ENCODE peak calls at places on chromosomes 6 and 20, in five cellular contexts. I is stimulated activated naive CD8-positive, alpha-beta T cell treated with anti-CD3 and anti-CD28 coated beads, Interleukin-15, Interleukin-2, amounts not matched to agents 100 U/mL and 50 U/mL, for 24 hours; R is ACHN; L is GM04504; B is BE2C. Y is an unnamed sample.

GRCh38 chr20:17228624-17229061 is 1.8 kb downstream of the PCSK2 start:
- DNase-seq in I (no peak), R (no peak), L (no peak), B (peak), Y (no peak)

GRCh38 chr6:12733876-12734275 is 17.3 kb downstream of the PHACTR1 start:
- DNase-seq in I (no peak), R (no peak), L (no peak), B (no peak), Y (no peak)

GRCh38 chr6:108484016-108484415 is 76.7 kb upstream of the FOXO3 start:
- DNase-seq in I (no peak), R (no peak), L (no peak), B (no peak), Y (no peak)

GRCh38 chr6:11042750-11043551 is 1.2 kb downstream of the ELOVL2 start:
- DNase-seq in I (no peak), R (peak), L (no peak), B (no peak), Y (no peak)

GRCh38 chr6:42068173-42068572 is 17.8 kb downstream of the TAF8 start:
- DNase-seq in I (no peak), R (no peak), L (no peak), B (no peak), Y (no peak)

GRCh38 chr6:132392792-132393191 is 8.5 kb downstream of the MOXD1 start:
- DNase-seq in I (no peak), R (peak), L (no peak), B (no peak), Y (no peak)

GRCh38 chr6:149990672-149991402 is 27.1 kb downstream of the ULBP1 start:
- DNase-seq in I (peak), R (no peak), L (no peak), B (no peak), Y (no peak)

GRCh38 chr6:126947070-126947469 is 171.4 kb upstream of the RSPO3 start:
- DNase-seq in I (no peak), R (no peak), L (no peak), B (no peak), Y (no peak)

GRCh38 chr20:15205719-15206118 is 868.3 kb upstream of the FLRT3 start:
- DNase-seq in I (no peak), R (no peak), L (no peak), B (no peak), Y (no peak)

GRCh38 chr6:37575221-37575620 is 75.5 kb upstream of the CCDC167 start:
- DNase-seq in I (no peak), R (no peak), L (no peak), B (peak), Y (no peak)

GRCh38 chr6:11416936-11417576 is 120.5 kb upstream of the TMEM170B start:
- DNase-seq in I (no peak), R (no peak), L (no peak), B (no peak), Y (no peak)

GRCh38 chr20:891121-892080 is 24.7 kb downstream of the ANGPT4 start:
- DNase-seq in I (no peak), R (peak), L (no peak), B (no peak), Y (peak)

GRCh38 chr20:23923311-23923710 is 43.8 kb upstream of the CST5 start:
- DNase-seq in I (no peak), R (no peak), L (no peak), B (no peak), Y (no peak)

GRCh38 chr20:62143976-62144825 is 632 bp downstream of the SS18L1 start:
- DNase-seq in I (peak), R (peak), L (no peak), B (peak), Y (no peak)

GRCh38 chr6:52576392-52577021 is 353 bp downstream of the TRAM2 start:
- DNase-seq in I (peak), R (peak), L (no peak), B (peak), Y (peak)

GRCh38 chr20:8635837-8636236 is 433.1 kb upstream of the PLCB4 start:
- DNase-seq in I (no peak), R (no peak), L (no peak), B (no peak), Y (no peak)

GRCh38 chr6:137767931-137768690 is 98.9 kb upstream of the TNFAIP3 start:
- DNase-seq in I (no peak), R (no peak), L (no peak), B (no peak), Y (no peak)

GRCh38 chr20:19824861-19825260 is 66.8 kb downstream of the RIN2 start:
- DNase-seq in I (no peak), R (no peak), L (no peak), B (no peak), Y (no peak)

GRCh38 chr6:22785036-22785435 is 215.7 kb downstream of the HDGFL1 start:
- DNase-seq in I (no peak), R (no peak), L (no peak), B (no peak), Y (no peak)

GRCh38 chr6:2986722-2987196 is 12.9 kb upstream of the NQO2 start:
- DNase-seq in I (no peak), R (no peak), L (peak), B (no peak), Y (no peak)

GRCh38 chr6:112640895-112641294 is 293.8 kb downstream of the RFPL4B start:
- DNase-seq in I (no peak), R (peak), L (peak), B (no peak), Y (no peak)

GRCh38 chr6:31265926-31266325 is 6.0 kb downstream of the HLA-C start:
- DNase-seq in I (no peak), R (no peak), L (no peak), B (no peak), Y (no peak)

GRCh38 chr6:33313105-33313708 is 671 bp downstream of the TAPBP start:
- DNase-seq in I (peak), R (no peak), L (no peak), B (peak), Y (peak)

GRCh38 chr6:42113929-42114636 is 28.3 kb downstream of the C6orf132 start:
- DNase-seq in I (no peak), R (no peak), L (no peak), B (no peak), Y (no peak)

GRCh38 chr20:59170406-59171349 is 7.1 kb downstream of the ZNF831 start:
- DNase-seq in I (no peak), R (no peak), L (no peak), B (no peak), Y (no peak)

GRCh38 chr20:12012241-12013222 is 94.8 kb downstream of the BTBD3 start:
- DNase-seq in I (peak), R (peak), L (peak), B (peak), Y (no peak)

GRCh38 chr6:138403324-138403800 is 661 bp upstream of the HEBP2 start:
- DNase-seq in I (peak), R (peak), L (no peak), B (peak), Y (no peak)

GRCh38 chr20:52484438-52484837 is 292.9 kb upstream of the ZFP64 start:
- DNase-seq in I (no peak), R (no peak), L (peak), B (no peak), Y (no peak)

GRCh38 chr20:47768016-47768953 is 17.0 kb downstream of the SULF2 start:
- DNase-seq in I (no peak), R (no peak), L (no peak), B (no peak), Y (peak)

GRCh38 chr6:139588076-139588639 is 213.7 kb upstream of the CITED2 start:
- DNase-seq in I (no peak), R (no peak), L (no peak), B (no peak), Y (no peak)

GRCh38 chr6:116512709-116513108 is 1.3 kb downstream of the CALHM5 start:
- DNase-seq in I (no peak), R (no peak), L (no peak), B (no peak), Y (no peak)

GRCh38 chr6:88867841-88868558 is 95.4 kb downstream of the RNGTT start:
- DNase-seq in I (no peak), R (peak), L (no peak), B (no peak), Y (no peak)

GRCh38 chr20:38162149-38162548 is 2.9 kb downstream of the TGM2 start:
- DNase-seq in I (no peak), R (no peak), L (no peak), B (no peak), Y (no peak)

GRCh38 chr6:121731381-121731780 is 295.9 kb downstream of the GJA1 start:
- DNase-seq in I (no peak), R (no peak), L (no peak), B (no peak), Y (no peak)

Y was measured in CD14-positive monocyte.